ENCODE peak calls at places on chromosomes 13 and 19, in six cellular contexts. F is Daoy, N is Peyer's patch, S is HFFc6, C is lung, M is NCI-H345. O is an unnamed sample.
A peak's percentile ranks its signal among the peaks of the same experiment; 100 is the strongest.

GRCh38 chr13:91123456-91124127 is 223.9 kb upstream of the MIR17HG start:
- DNase-seq in F (no peak), N (no peak), S (no peak), C (no peak), M (no peak), O (no peak)

GRCh38 chr13:114121496-114122466 is 10.6 kb downstream of the RASA3 start:
- DNase-seq in F (no peak), N (no peak), S (no peak), C (no peak), M (no peak), O (no peak)

GRCh38 chr13:42815686-42816085 is 34.3 kb downstream of the FAM216B start:
- DNase-seq in F (no peak), N (no peak), S (no peak), C (no peak), M (no peak), O (no peak)

GRCh38 chr13:97125051-97125809 is 96.9 kb upstream of the MBNL2 start:
- DNase-seq in F (peak; percentile 72), N (no peak), S (peak; percentile 60), C (peak; percentile 59), M (peak; percentile 71), O (no peak)

GRCh38 chr19:28737021-28737525 is 475.9 kb downstream of the UQCRFS1 start:
- DNase-seq in F (peak; percentile 35), N (no peak), S (peak; percentile 55), C (no peak), M (peak; percentile 80), O (no peak)

GRCh38 chr13:33125821-33126570 is 109.8 kb downstream of the KL start:
- DNase-seq in F (peak; percentile 90), N (peak; percentile 52), S (peak; percentile 94), C (peak; percentile 59), M (no peak), O (peak; percentile 33)

GRCh38 chr13:30906411-30906990 is 430 bp downstream of the MEDAG start:
- DNase-seq in F (peak; percentile 5), N (no peak), S (no peak), C (no peak), M (no peak), O (no peak)

GRCh38 chr13:30421093-30422055 is 919 bp upstream of the UBE2L5 start:
- DNase-seq in F (peak; percentile 70), N (peak; percentile 85), S (peak; percentile 81), C (peak; percentile 86), M (peak; percentile 69), O (peak; percentile 35)

GRCh38 chr13:87923713-87924112 is 252.5 kb downstream of the SLITRK5 start:
- DNase-seq in F (no peak), N (no peak), S (no peak), C (no peak), M (peak; percentile 37), O (no peak)

GRCh38 chr19:33453207-33453736 is 68.3 kb downstream of the PEPD start:
- DNase-seq in F (no peak), N (no peak), S (no peak), C (no peak), M (no peak), O (no peak)

GRCh38 chr19:39301562-39301961 is 5.4 kb downstream of the IFNL1 start:
- DNase-seq in F (no peak), N (no peak), S (no peak), C (no peak), M (no peak), O (no peak)

GRCh38 chr19:42198676-42199439 is 18.6 kb downstream of the DEDD2 start:
- DNase-seq in F (no peak), N (no peak), S (no peak), C (no peak), M (no peak), O (no peak)

GRCh38 chr13:45626731-45627374 is 11.3 kb upstream of the ERICH6B start:
- DNase-seq in F (peak; percentile 31), N (no peak), S (no peak), C (no peak), M (no peak), O (no peak)

GRCh38 chr19:3575260-3575741 is 2.6 kb downstream of the HMG20B start:
- DNase-seq in F (peak; percentile 57), N (no peak), S (no peak), C (no peak), M (no peak), O (no peak)

GRCh38 chr19:19434483-19435045 is 29.1 kb downstream of the GATAD2A start:
- DNase-seq in F (no peak), N (no peak), S (no peak), C (no peak), M (no peak), O (no peak)

GRCh38 chr13:30429721-30430694 is 7.7 kb downstream of the UBE2L5 start:
- DNase-seq in F (peak; percentile 84), N (no peak), S (peak; percentile 89), C (no peak), M (no peak), O (no peak)

GRCh38 chr13:30849611-30850010 is 56.5 kb upstream of the MEDAG start:
- DNase-seq in F (no peak), N (no peak), S (no peak), C (no peak), M (no peak), O (no peak)

GRCh38 chr13:49836516-49836915 is 44.0 kb upstream of the KPNA3 start:
- DNase-seq in F (no peak), N (no peak), S (no peak), C (no peak), M (no peak), O (no peak)

GRCh38 chr19:44576843-44577565 is 36.4 kb upstream of the IGSF23 start:
- DNase-seq in F (peak; percentile 64), N (peak; percentile 58), S (peak; percentile 9), C (peak; percentile 45), M (no peak), O (no peak)

GRCh38 chr19:18109731-18110671 is 12.4 kb downstream of the MAST3 start:
- DNase-seq in F (peak; percentile 39), N (peak; percentile 89), S (no peak), C (peak; percentile 54), M (peak; percentile 7), O (no peak)

GRCh38 chr19:13932911-13933393 is 5.3 kb downstream of the PODNL1 start:
- DNase-seq in F (no peak), N (peak; percentile 45), S (no peak), C (no peak), M (no peak), O (no peak)

GRCh38 chr13:27405521-27406134 is 18.8 kb upstream of the GTF3A start:
- DNase-seq in F (no peak), N (no peak), S (no peak), C (no peak), M (no peak), O (no peak)

GRCh38 chr13:43787518-43787891 is 733 bp upstream of the ENOX1 start:
- DNase-seq in F (peak; percentile 3), N (no peak), S (no peak), C (no peak), M (no peak), O (no peak)

GRCh38 chr19:13300421-13301030 is 150.3 kb downstream of the IER2 start:
- DNase-seq in F (no peak), N (no peak), S (no peak), C (no peak), M (no peak), O (no peak)

GRCh38 chr13:97422118-97423054 is 11.6 kb upstream of the RAP2A start:
- DNase-seq in F (no peak), N (no peak), S (no peak), C (no peak), M (no peak), O (no peak)

GRCh38 chr19:17279436-17279835 is 2.3 kb upstream of the ANKLE1 start:
- DNase-seq in F (no peak), N (no peak), S (no peak), C (no peak), M (no peak), O (no peak)

GRCh38 chr19:15563325-15563794 is 51.7 kb upstream of the CYP4F8 start:
- DNase-seq in F (peak; percentile 60), N (peak; percentile 63), S (no peak), C (no peak), M (peak; percentile 52), O (peak; percentile 86)

O was measured in DMS79.